ENCODE peak calls at places on chromosomes 12 and 14, in seven cellular contexts. W is CD4-positive, alpha-beta T cell; J is lower leg skin; N is ACHN; H is kidney tubule cell; C is NB4; Z is stimulated activated CD8-positive, alpha-beta memory T cell treated with anti-CD3 and anti-CD28 coated beads, Interleukin-4, amount 100 ng/mL, for 24 hours. P is an unnamed sample.

GRCh38 chr12:63318933-63319332 is 167.9 kb upstream of the AVPR1A start:
- DNase-seq in W (no peak), J (no peak), N (no peak), H (no peak), C (no peak), Z (no peak), P (no peak)

GRCh38 chr12:64389154-64389553 is 1.4 kb downstream of the C12orf56 start:
- DNase-seq in W (no peak), J (no peak), N (no peak), H (no peak), C (no peak), Z (no peak), P (no peak)

GRCh38 chr12:81257952-81258551 is 180.2 kb downstream of the ACSS3 start:
- DNase-seq in W (no peak), J (no peak), N (peak; percentile 83), H (peak; percentile 41), C (peak; percentile 50), Z (no peak), P (peak; percentile 46)

GRCh38 chr14:64952598-64953309 is 10.2 kb upstream of the GPX2 start:
- DNase-seq in W (no peak), J (peak; percentile 18), N (no peak), H (peak; percentile 21), C (peak; percentile 51), Z (no peak), P (no peak)

GRCh38 chr14:74661726-74662450 is 49.9 kb upstream of the LTBP2 start:
- DNase-seq in W (no peak), J (peak; percentile 62), N (no peak), H (no peak), C (no peak), Z (no peak), P (no peak)

GRCh38 chr12:47591795-47592194 is 114.0 kb downstream of the RPAP3 start:
- DNase-seq in W (no peak), J (no peak), N (no peak), H (no peak), C (no peak), Z (no peak), P (no peak)

GRCh38 chr12:69966409-69966808 is 141.4 kb downstream of the MYRFL start:
- DNase-seq in W (no peak), J (peak; percentile 89), N (no peak), H (peak; percentile 92), C (no peak), Z (no peak), P (peak; percentile 65)

GRCh38 chr14:20262642-20263128 is 23.6 kb downstream of the OR11H4 start:
- DNase-seq in W (no peak), J (no peak), N (peak; percentile 4), H (peak; percentile 87), C (peak; percentile 78), Z (no peak), P (peak; percentile 90)

GRCh38 chr14:105855246-105855892 is 329.0 kb downstream of the TMEM121 start:
- DNase-seq in W (no peak), J (peak; percentile 76), N (no peak), H (no peak), C (no peak), Z (no peak), P (no peak)

GRCh38 chr12:96210376-96211055 is 16.3 kb downstream of the ELK3 start:
- DNase-seq in W (peak; percentile 44), J (no peak), N (no peak), H (no peak), C (no peak), Z (no peak), P (no peak)

GRCh38 chr12:97301576-97301975 is 161.0 kb upstream of the RMST start:
- DNase-seq in W (no peak), J (no peak), N (no peak), H (no peak), C (no peak), Z (no peak), P (no peak)

GRCh38 chr12:91889059-91889458 is 256.6 kb downstream of the BTG1 start:
- DNase-seq in W (no peak), J (no peak), N (no peak), H (no peak), C (no peak), Z (no peak), P (peak; percentile 10)

GRCh38 chr14:94474581-94475031 is 1.4 kb downstream of the SERPINA9 start:
- DNase-seq in W (no peak), J (peak; percentile 52), N (no peak), H (peak; percentile 50), C (no peak), Z (no peak), P (peak; percentile 51)

GRCh38 chr12:89947437-89948265 is 239.0 kb upstream of the ATP2B1 start:
- DNase-seq in W (no peak), J (no peak), N (peak; percentile 80), H (peak; percentile 84), C (no peak), Z (no peak), P (peak; percentile 92)

GRCh38 chr12:47876404-47876960 is 28.3 kb downstream of the VDR start:
- DNase-seq in W (no peak), J (no peak), N (no peak), H (peak; percentile 62), C (no peak), Z (no peak), P (no peak)

P was measured in M059J.